ENCODE peak calls at places on chromosome 6, in four cellular contexts. P is A673; U is CD8-positive, alpha-beta T cell; A is WTC11. W is an unnamed sample.

GRCh38 chr6:151043944-151044343 is 178.4 kb downstream of the MTHFD1L start:
- DNase-seq in U (no peak), P (no peak), A (no peak), W (no peak)

GRCh38 chr6:155782739-155783459 is 327.3 kb upstream of the NOX3 start:
- DNase-seq in U (no peak), A (no peak), P (no peak), W (no peak)

GRCh38 chr6:30198166-30199084 is 14.8 kb downstream of the TRIM26 start:
- DNase-seq in P (no peak), U (no peak), A (no peak), W (no peak)

GRCh38 chr6:148358196-148358785 is 15.7 kb downstream of the SASH1 start:
- DNase-seq in A (no peak), P (peak), U (no peak), W (no peak)

GRCh38 chr6:138318741-138319375 is 58.8 kb upstream of the SMIM28 start:
- DNase-seq in P (no peak), A (no peak), U (no peak), W (no peak)

GRCh38 chr6:133741375-133741861 is 147.5 kb upstream of the TCF21 start:
- DNase-seq in P (no peak), A (no peak), U (no peak), W (no peak)

GRCh38 chr6:95230071-95230740 is 347.1 kb upstream of the MANEA start:
- DNase-seq in U (no peak), P (no peak), A (no peak), W (no peak)

GRCh38 chr6:41589223-41589622 is 43.0 kb downstream of the FOXP4 start:
- DNase-seq in P (no peak), U (no peak), A (no peak), W (no peak)

GRCh38 chr6:169824021-169824420 is 72.6 kb downstream of the ERMARD start:
- DNase-seq in U (no peak), A (no peak), P (no peak), W (no peak)

GRCh38 chr6:56359201-56359899 is 112.0 kb upstream of the COL21A1 start:
- DNase-seq in A (peak), P (peak), U (peak), W (peak)

GRCh38 chr6:53530346-53530745 is 14.6 kb downstream of the GCLC start:
- DNase-seq in P (no peak), U (no peak), A (peak), W (no peak)

GRCh38 chr6:136087986-136088385 is 162.1 kb downstream of the MTFR2 start:
- DNase-seq in U (no peak), P (no peak), A (no peak), W (no peak)

GRCh38 chr6:105985816-105986632 is 100.1 kb upstream of the PRDM1 start:
- DNase-seq in U (no peak), A (peak), P (no peak), W (no peak)

GRCh38 chr6:37759221-37760154 is 60.0 kb upstream of the ZFAND3 start:
- DNase-seq in U (no peak), A (no peak), P (no peak), W (no peak)

GRCh38 chr6:131262060-131262459 is 126.8 kb downstream of the AKAP7 start:
- DNase-seq in U (no peak), A (no peak), P (no peak), W (no peak)

GRCh38 chr6:82712826-82713225 is 349.2 kb downstream of the TPBG start:
- DNase-seq in A (no peak), P (no peak), U (no peak), W (no peak)
- TF ChIP-seq CTCF in A (peak), P (peak), U (no peak), W (peak)

GRCh38 chr6:40409716-40410397 is 177.3 kb downstream of the LRFN2 start:
- DNase-seq in U (no peak), P (peak), A (no peak), W (no peak)
- TF ChIP-seq CTCF in U (no peak), P (no peak), A (no peak), W (no peak)

DNA sequence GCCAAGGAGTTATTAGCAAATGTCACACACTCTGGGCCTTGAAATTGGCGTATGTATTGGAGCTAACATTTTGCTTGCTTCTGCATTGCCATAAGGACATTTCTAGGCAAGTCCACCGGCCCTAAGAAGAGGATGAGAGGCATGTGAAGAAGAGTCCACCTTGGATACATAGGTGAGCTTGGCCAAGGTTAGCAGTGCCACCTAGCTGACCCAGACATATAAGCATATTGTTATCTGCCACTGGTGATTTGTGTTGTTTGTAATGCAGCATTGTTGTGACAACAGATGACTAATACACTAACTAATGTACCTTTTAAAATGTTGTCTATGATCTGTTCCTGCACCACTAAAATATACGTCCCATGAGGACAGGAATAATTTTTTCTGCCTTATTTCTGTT is 24.8 kb upstream of the HLA-DQA2 start:
- DNase-seq in A (no peak), P (no peak), U (no peak), W (no peak)
- TF ChIP-seq CTCF in A (no peak), P (no peak), U (no peak), W (no peak)

GRCh38 chr6:6007311-6008113 is 787 bp upstream of the NRN1 start:
- DNase-seq in A (peak), U (peak), P (peak), W (no peak)
- TF ChIP-seq CTCF in A (peak), U (peak), P (peak), W (peak)